ENCODE peak calls at places on chromosomes 11 and 22, in seven cellular contexts. One of them, this sample, is unnamed.

GRCh38 chr11:12239396-12240298 is 129.3 kb downstream of the MICAL2 start:
- DNase-seq in suprapubic skin: no peak
- DNase-seq in A549: no peak
- DNase-seq in tibial nerve: no peak
- DNase-seq in upper lobe of left lung: no peak
- DNase-seq in ovary: no peak
- DNase-seq in sigmoid colon: no peak
- DNase-seq in this sample: peak

GRCh38 chr22:23163665-23164064 is 16.6 kb upstream of the BCR start:
- DNase-seq in suprapubic skin: no peak
- DNase-seq in A549: no peak
- DNase-seq in tibial nerve: peak
- DNase-seq in upper lobe of left lung: no peak
- DNase-seq in ovary: peak
- DNase-seq in sigmoid colon: peak
- DNase-seq in this sample: no peak

GRCh38 chr11:126547691-126548090 is 192.2 kb downstream of the ST3GAL4 start:
- DNase-seq in suprapubic skin: no peak
- DNase-seq in A549: no peak
- DNase-seq in tibial nerve: no peak
- DNase-seq in upper lobe of left lung: no peak
- DNase-seq in ovary: no peak
- DNase-seq in sigmoid colon: no peak
- DNase-seq in this sample: no peak

GRCh38 chr11:84390441-84391078 is 1104.4 kb upstream of the CCDC90B start:
- DNase-seq in suprapubic skin: no peak
- DNase-seq in A549: no peak
- DNase-seq in tibial nerve: no peak
- DNase-seq in upper lobe of left lung: no peak
- DNase-seq in ovary: no peak
- DNase-seq in sigmoid colon: no peak
- DNase-seq in this sample: no peak

GRCh38 chr11:65623177-65623576 is 7.6 kb downstream of the PCNX3 start:
- DNase-seq in suprapubic skin: no peak
- DNase-seq in A549: no peak
- DNase-seq in tibial nerve: no peak
- DNase-seq in upper lobe of left lung: peak
- DNase-seq in ovary: no peak
- DNase-seq in sigmoid colon: no peak
- DNase-seq in this sample: no peak

GRCh38 chr11:36627006-36627405 is 29.0 kb upstream of the RAG2 start:
- DNase-seq in suprapubic skin: no peak
- DNase-seq in A549: no peak
- DNase-seq in tibial nerve: no peak
- DNase-seq in upper lobe of left lung: no peak
- DNase-seq in ovary: no peak
- DNase-seq in sigmoid colon: no peak
- DNase-seq in this sample: no peak

GRCh38 chr11:90134420-90135003 is at the start of gene NAALAD2:
- DNase-seq in suprapubic skin: peak
- DNase-seq in A549: peak
- DNase-seq in tibial nerve: peak
- DNase-seq in upper lobe of left lung: peak
- DNase-seq in ovary: peak
- DNase-seq in sigmoid colon: peak
- DNase-seq in this sample: no peak

GRCh38 chr11:45180158-45180887 is 33.9 kb downstream of the PRDM11 start:
- DNase-seq in suprapubic skin: no peak
- DNase-seq in A549: peak
- DNase-seq in tibial nerve: no peak
- DNase-seq in upper lobe of left lung: peak
- DNase-seq in ovary: peak
- DNase-seq in sigmoid colon: peak
- DNase-seq in this sample: peak

GRCh38 chr11:61369372-61370348 is 7.5 kb downstream of the TMEM138 start:
- DNase-seq in suprapubic skin: no peak
- DNase-seq in A549: no peak
- DNase-seq in tibial nerve: peak
- DNase-seq in upper lobe of left lung: no peak
- DNase-seq in ovary: peak
- DNase-seq in sigmoid colon: peak
- DNase-seq in this sample: no peak

GRCh38 chr11:132872223-132872622 is 660.1 kb downstream of the OPCML start:
- DNase-seq in suprapubic skin: no peak
- DNase-seq in A549: no peak
- DNase-seq in tibial nerve: no peak
- DNase-seq in upper lobe of left lung: no peak
- DNase-seq in ovary: no peak
- DNase-seq in sigmoid colon: no peak
- DNase-seq in this sample: no peak

GRCh38 chr11:494761-495536 is 12.1 kb downstream of the RNH1 start:
- DNase-seq in suprapubic skin: no peak
- DNase-seq in A549: no peak
- DNase-seq in tibial nerve: no peak
- DNase-seq in upper lobe of left lung: peak
- DNase-seq in ovary: peak
- DNase-seq in sigmoid colon: no peak
- DNase-seq in this sample: no peak

GRCh38 chr22:45881524-45881875 is 95.5 kb downstream of the WNT7B start:
- DNase-seq in suprapubic skin: no peak
- DNase-seq in A549: no peak
- DNase-seq in tibial nerve: no peak
- DNase-seq in upper lobe of left lung: no peak
- DNase-seq in ovary: no peak
- DNase-seq in sigmoid colon: peak
- DNase-seq in this sample: no peak

GRCh38 chr11:44955019-44955738 is 4.5 kb upstream of the TP53I11 start:
- DNase-seq in suprapubic skin: no peak
- DNase-seq in A549: peak
- DNase-seq in tibial nerve: peak
- DNase-seq in upper lobe of left lung: no peak
- DNase-seq in ovary: no peak
- DNase-seq in sigmoid colon: peak
- DNase-seq in this sample: peak

GRCh38 chr11:86799680-86800075 is 664 bp upstream of the PRSS23 start:
- DNase-seq in suprapubic skin: no peak
- DNase-seq in A549: no peak
- DNase-seq in tibial nerve: no peak
- DNase-seq in upper lobe of left lung: peak
- DNase-seq in ovary: peak
- DNase-seq in sigmoid colon: peak
- DNase-seq in this sample: no peak

GRCh38 chr22:37633693-37634504 is 5.6 kb upstream of the SH3BP1 start:
- DNase-seq in suprapubic skin: peak
- DNase-seq in A549: no peak
- DNase-seq in tibial nerve: peak
- DNase-seq in upper lobe of left lung: peak
- DNase-seq in ovary: peak
- DNase-seq in sigmoid colon: peak
- DNase-seq in this sample: peak

GRCh38 chr11:48141475-48142100 is 75.0 kb upstream of the OR4B1 start:
- DNase-seq in suprapubic skin: no peak
- DNase-seq in A549: no peak
- DNase-seq in tibial nerve: no peak
- DNase-seq in upper lobe of left lung: no peak
- DNase-seq in ovary: no peak
- DNase-seq in sigmoid colon: no peak
- DNase-seq in this sample: no peak

GRCh38 chr11:115939104-115939503 is 434.9 kb upstream of the CADM1 start:
- DNase-seq in suprapubic skin: no peak
- DNase-seq in A549: no peak
- DNase-seq in tibial nerve: no peak
- DNase-seq in upper lobe of left lung: no peak
- DNase-seq in ovary: no peak
- DNase-seq in sigmoid colon: no peak
- DNase-seq in this sample: no peak

GRCh38 chr11:115941044-115941443 is 436.8 kb upstream of the CADM1 start:
- DNase-seq in suprapubic skin: no peak
- DNase-seq in A549: no peak
- DNase-seq in tibial nerve: no peak
- DNase-seq in upper lobe of left lung: no peak
- DNase-seq in ovary: no peak
- DNase-seq in sigmoid colon: no peak
- DNase-seq in this sample: no peak

GRCh38 chr11:115941481-115941993 is 437.3 kb upstream of the CADM1 start:
- DNase-seq in suprapubic skin: no peak
- DNase-seq in A549: no peak
- DNase-seq in tibial nerve: peak
- DNase-seq in upper lobe of left lung: no peak
- DNase-seq in ovary: peak
- DNase-seq in sigmoid colon: peak
- DNase-seq in this sample: no peak

GRCh38 chr11:115942043-115942442 is 437.8 kb upstream of the CADM1 start:
- DNase-seq in suprapubic skin: no peak
- DNase-seq in A549: no peak
- DNase-seq in tibial nerve: no peak
- DNase-seq in upper lobe of left lung: no peak
- DNase-seq in ovary: no peak
- DNase-seq in sigmoid colon: no peak
- DNase-seq in this sample: no peak

GRCh38 chr11:115939726-115940421 is 435.7 kb upstream of the CADM1 start:
- DNase-seq in suprapubic skin: no peak
- DNase-seq in A549: no peak
- DNase-seq in tibial nerve: no peak
- DNase-seq in upper lobe of left lung: no peak
- DNase-seq in ovary: no peak
- DNase-seq in sigmoid colon: no peak
- DNase-seq in this sample: no peak
- TF ChIP-seq EP300 in suprapubic skin: no peak
- TF ChIP-seq EP300 in A549: no peak
- TF ChIP-seq EP300 in tibial nerve: no peak
- TF ChIP-seq EP300 in upper lobe of left lung: no peak
- TF ChIP-seq EP300 in ovary: no peak
- TF ChIP-seq EP300 in sigmoid colon: no peak
- TF ChIP-seq EP300 in this sample: no peak

GRCh38 chr11:15309296-15309695 is 194.6 kb downstream of the INSC start:
- DNase-seq in suprapubic skin: no peak
- DNase-seq in A549: no peak
- DNase-seq in tibial nerve: no peak
- DNase-seq in upper lobe of left lung: no peak
- DNase-seq in ovary: no peak
- DNase-seq in sigmoid colon: no peak
- DNase-seq in this sample: no peak
- H3K27ac ChIP-seq in suprapubic skin: no peak
- H3K27ac ChIP-seq in A549: no peak
- H3K27ac ChIP-seq in tibial nerve: no peak
- H3K27ac ChIP-seq in upper lobe of left lung: no peak
- H3K27ac ChIP-seq in ovary: no peak
- H3K27ac ChIP-seq in sigmoid colon: no peak
- H3K27ac ChIP-seq in this sample: no peak

DNA sequence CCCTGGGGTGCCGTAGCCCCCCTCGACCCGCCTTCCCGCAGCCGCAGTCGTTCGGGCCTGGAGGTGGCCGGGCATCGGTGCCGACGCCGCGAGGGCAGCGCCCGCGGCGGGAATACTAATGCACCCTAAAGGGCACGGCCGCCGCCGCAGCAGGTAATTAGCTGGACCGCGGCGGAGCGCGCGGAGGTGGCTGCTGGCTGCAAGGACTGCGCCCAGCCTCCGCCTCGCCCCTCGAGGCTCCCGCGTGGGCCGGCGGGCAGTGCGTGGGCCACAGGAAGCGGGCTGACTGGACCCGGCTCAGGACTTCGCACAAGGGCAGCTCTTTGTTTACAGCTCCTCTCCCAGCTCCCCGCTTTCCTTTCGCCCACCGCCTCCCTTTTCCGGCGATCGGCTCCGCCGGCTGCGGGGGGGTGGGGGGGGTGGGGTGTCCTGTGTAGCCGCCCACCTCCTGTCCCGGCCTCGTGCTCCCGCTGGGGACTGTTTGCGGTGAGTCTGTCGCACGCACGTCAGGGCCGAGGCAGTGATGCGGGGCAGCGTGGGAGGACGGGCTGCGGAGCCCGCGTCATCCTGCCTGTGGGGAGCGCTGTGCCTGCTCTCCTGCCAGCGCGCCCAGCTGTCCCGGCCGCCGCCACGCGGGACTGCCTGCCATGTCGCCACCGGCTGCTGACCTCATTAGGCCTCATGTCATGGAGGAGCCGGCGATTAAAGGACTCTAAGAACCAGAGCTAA is 53.2 kb downstream of the GRIK4 start:
- DNase-seq in suprapubic skin: no peak
- DNase-seq in A549: no peak
- DNase-seq in tibial nerve: no peak
- DNase-seq in upper lobe of left lung: peak
- DNase-seq in ovary: peak
- DNase-seq in sigmoid colon: no peak
- DNase-seq in this sample: no peak
- TF ChIP-seq CTCF in suprapubic skin: no peak
- TF ChIP-seq CTCF in A549: no peak
- TF ChIP-seq CTCF in tibial nerve: no peak
- TF ChIP-seq CTCF in upper lobe of left lung: no peak
- TF ChIP-seq CTCF in ovary: no peak
- TF ChIP-seq CTCF in sigmoid colon: no peak
- TF ChIP-seq CTCF in this sample: no peak

GRCh38 chr11:10542776-10543175 is 1.8 kb upstream of the RNF141 start:
- DNase-seq in suprapubic skin: no peak
- DNase-seq in A549: no peak
- DNase-seq in tibial nerve: no peak
- DNase-seq in upper lobe of left lung: no peak
- DNase-seq in ovary: no peak
- DNase-seq in sigmoid colon: no peak
- DNase-seq in this sample: no peak

GRCh38 chr11:10539339-10539738 is 1.6 kb downstream of the RNF141 start:
- DNase-seq in suprapubic skin: no peak
- DNase-seq in A549: peak
- DNase-seq in tibial nerve: no peak
- DNase-seq in upper lobe of left lung: no peak
- DNase-seq in ovary: no peak
- DNase-seq in sigmoid colon: no peak
- DNase-seq in this sample: no peak

GRCh38 chr11:10538924-10539323 is 2.1 kb downstream of the RNF141 start:
- DNase-seq in suprapubic skin: no peak
- DNase-seq in A549: no peak
- DNase-seq in tibial nerve: no peak
- DNase-seq in upper lobe of left lung: no peak
- DNase-seq in ovary: no peak
- DNase-seq in sigmoid colon: no peak
- DNase-seq in this sample: no peak

GRCh38 chr11:10540546-10540914 is 457 bp downstream of the RNF141 start:
- DNase-seq in suprapubic skin: no peak
- DNase-seq in A549: no peak
- DNase-seq in tibial nerve: peak
- DNase-seq in upper lobe of left lung: no peak
- DNase-seq in ovary: no peak
- DNase-seq in sigmoid colon: peak
- DNase-seq in this sample: peak

DNA sequence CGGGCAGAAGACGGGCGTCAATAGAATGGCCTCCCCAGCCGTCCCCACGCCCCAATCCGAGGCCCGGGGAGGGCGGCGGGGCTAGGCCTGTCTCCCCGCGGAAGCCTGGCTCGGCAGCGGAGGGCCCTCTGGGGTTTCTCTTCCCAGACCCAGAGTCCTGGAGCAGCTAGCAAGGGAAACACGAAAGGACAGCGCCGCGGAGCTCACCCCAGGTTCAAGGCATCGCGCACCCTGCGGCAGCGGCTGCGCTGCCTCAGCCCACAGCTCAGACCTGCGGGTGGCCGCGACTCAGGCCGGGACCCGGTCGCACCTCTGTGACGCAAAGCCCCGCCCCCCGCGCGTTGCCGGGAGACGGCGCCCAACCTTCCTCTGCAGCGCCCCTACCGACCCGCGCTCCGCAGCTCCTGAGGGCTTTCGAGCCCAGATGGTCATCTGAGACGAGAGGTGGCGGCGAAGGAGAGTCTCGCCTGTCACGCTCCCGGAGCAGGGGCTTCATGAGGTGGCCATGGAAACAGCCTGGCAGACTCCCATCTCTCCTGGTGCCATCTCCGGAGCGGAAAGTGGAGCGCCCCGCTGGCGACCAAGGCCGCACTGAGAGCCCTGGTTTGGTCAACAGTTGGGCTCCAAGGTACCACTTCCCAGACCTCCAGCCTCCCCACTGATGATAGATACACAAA is at the start of gene RNF141:
- DNase-seq in suprapubic skin: peak
- DNase-seq in A549: peak
- DNase-seq in tibial nerve: peak
- DNase-seq in upper lobe of left lung: peak
- DNase-seq in ovary: peak
- DNase-seq in sigmoid colon: peak
- DNase-seq in this sample: peak
- TF ChIP-seq EP300 in suprapubic skin: no peak
- TF ChIP-seq EP300 in A549: no peak
- TF ChIP-seq EP300 in tibial nerve: peak
- TF ChIP-seq EP300 in upper lobe of left lung: no peak
- TF ChIP-seq EP300 in ovary: no peak
- TF ChIP-seq EP300 in sigmoid colon: no peak
- TF ChIP-seq EP300 in this sample: no peak

This sample was measured in stomach.